ENCODE peak calls at places on chromosomes 11 and 22, in ten cellular contexts. One of them, this sample, is unnamed.

GRCh38 chr11:47186937-47187681 is 875 bp upstream of the PACSIN3 start:
- DNase-seq in activated naive CD4-positive, alpha-beta T cell: peak; percentile 20
- DNase-seq in NCI-H1048: no peak
- DNase-seq in foreskin fibroblast: peak; percentile 64
- DNase-seq in right cardiac atrium: peak; percentile 51
- DNase-seq in AG20443: peak; percentile 40
- DNase-seq in CD4-positive, CD25-positive, alpha-beta regulatory T cell: peak; percentile 24
- DNase-seq in NCI-H2081: no peak
- DNase-seq in NCI-H2107: no peak
- DNase-seq in neural crest cell: peak; percentile 26
- DNase-seq in this sample: no peak

GRCh38 chr11:121671276-121672168 is 218.8 kb upstream of the SORL1-AS1 start:
- DNase-seq in neural crest cell: no peak
- DNase-seq in AG20443: no peak
- DNase-seq in NCI-H2107: no peak
- DNase-seq in activated naive CD4-positive, alpha-beta T cell: no peak
- DNase-seq in CD4-positive, CD25-positive, alpha-beta regulatory T cell: no peak
- DNase-seq in NCI-H1048: no peak
- DNase-seq in right cardiac atrium: no peak
- DNase-seq in foreskin fibroblast: no peak
- DNase-seq in NCI-H2081: peak; percentile 98
- DNase-seq in this sample: peak; percentile 60

GRCh38 chr22:37178350-37179125 is 9.5 kb downstream of the C1QTNF6 start:
- DNase-seq in AG20443: no peak
- DNase-seq in CD4-positive, CD25-positive, alpha-beta regulatory T cell: no peak
- DNase-seq in NCI-H1048: no peak
- DNase-seq in NCI-H2107: no peak
- DNase-seq in activated naive CD4-positive, alpha-beta T cell: no peak
- DNase-seq in foreskin fibroblast: no peak
- DNase-seq in neural crest cell: no peak
- DNase-seq in NCI-H2081: no peak
- DNase-seq in right cardiac atrium: no peak
- DNase-seq in this sample: no peak

GRCh38 chr22:32202539-32203180 is 2.2 kb downstream of the RFPL2 start:
- DNase-seq in neural crest cell: peak; percentile 29
- DNase-seq in NCI-H1048: no peak
- DNase-seq in right cardiac atrium: no peak
- DNase-seq in CD4-positive, CD25-positive, alpha-beta regulatory T cell: no peak
- DNase-seq in activated naive CD4-positive, alpha-beta T cell: no peak
- DNase-seq in foreskin fibroblast: peak; percentile 17
- DNase-seq in NCI-H2081: peak; percentile 42
- DNase-seq in NCI-H2107: no peak
- DNase-seq in AG20443: peak; percentile 41
- DNase-seq in this sample: no peak

GRCh38 chr11:3095712-3096361 is 38.6 kb upstream of the CARS1 start:
- DNase-seq in foreskin fibroblast: peak; percentile 85
- DNase-seq in right cardiac atrium: no peak
- DNase-seq in activated naive CD4-positive, alpha-beta T cell: no peak
- DNase-seq in CD4-positive, CD25-positive, alpha-beta regulatory T cell: no peak
- DNase-seq in AG20443: peak; percentile 81
- DNase-seq in NCI-H2081: no peak
- DNase-seq in neural crest cell: no peak
- DNase-seq in NCI-H2107: no peak
- DNase-seq in NCI-H1048: no peak
- DNase-seq in this sample: peak; percentile 47

GRCh38 chr11:2763939-2764338 is 64.1 kb upstream of the KCNQ1OT1 start:
- DNase-seq in NCI-H2081: no peak
- DNase-seq in right cardiac atrium: no peak
- DNase-seq in foreskin fibroblast: no peak
- DNase-seq in neural crest cell: no peak
- DNase-seq in CD4-positive, CD25-positive, alpha-beta regulatory T cell: no peak
- DNase-seq in AG20443: no peak
- DNase-seq in NCI-H2107: no peak
- DNase-seq in NCI-H1048: no peak
- DNase-seq in activated naive CD4-positive, alpha-beta T cell: no peak
- DNase-seq in this sample: no peak

GRCh38 chr11:64763804-64764611 is 4.2 kb upstream of the PYGM start:
- DNase-seq in right cardiac atrium: peak; percentile 27
- DNase-seq in NCI-H1048: no peak
- DNase-seq in NCI-H2107: no peak
- DNase-seq in AG20443: no peak
- DNase-seq in foreskin fibroblast: no peak
- DNase-seq in NCI-H2081: no peak
- DNase-seq in CD4-positive, CD25-positive, alpha-beta regulatory T cell: peak; percentile 46
- DNase-seq in neural crest cell: no peak
- DNase-seq in activated naive CD4-positive, alpha-beta T cell: peak; percentile 45
- DNase-seq in this sample: no peak

GRCh38 chr22:37741312-37741795 is 44.5 kb downstream of the TRIOBP start:
- DNase-seq in foreskin fibroblast: peak; percentile 97
- DNase-seq in right cardiac atrium: peak; percentile 88
- DNase-seq in activated naive CD4-positive, alpha-beta T cell: no peak
- DNase-seq in NCI-H2107: peak; percentile 75
- DNase-seq in AG20443: peak; percentile 93
- DNase-seq in CD4-positive, CD25-positive, alpha-beta regulatory T cell: no peak
- DNase-seq in NCI-H2081: no peak
- DNase-seq in neural crest cell: no peak
- DNase-seq in NCI-H1048: no peak
- DNase-seq in this sample: peak; percentile 97

GRCh38 chr11:396948-397548 is 3.0 kb downstream of the PKP3 start:
- DNase-seq in activated naive CD4-positive, alpha-beta T cell: peak; percentile 37
- DNase-seq in NCI-H2107: no peak
- DNase-seq in CD4-positive, CD25-positive, alpha-beta regulatory T cell: peak; percentile 32
- DNase-seq in foreskin fibroblast: peak; percentile 58
- DNase-seq in neural crest cell: no peak
- DNase-seq in NCI-H1048: no peak
- DNase-seq in AG20443: peak; percentile 90
- DNase-seq in right cardiac atrium: peak; percentile 72
- DNase-seq in NCI-H2081: no peak
- DNase-seq in this sample: no peak

GRCh38 chr11:100823360-100823759 is 136.3 kb downstream of the ARHGAP42 start:
- DNase-seq in NCI-H1048: no peak
- DNase-seq in right cardiac atrium: no peak
- DNase-seq in foreskin fibroblast: peak; percentile 41
- DNase-seq in AG20443: peak; percentile 13
- DNase-seq in CD4-positive, CD25-positive, alpha-beta regulatory T cell: no peak
- DNase-seq in neural crest cell: no peak
- DNase-seq in NCI-H2107: no peak
- DNase-seq in NCI-H2081: no peak
- DNase-seq in activated naive CD4-positive, alpha-beta T cell: no peak
- DNase-seq in this sample: peak; percentile 78

GRCh38 chr11:12767022-12767421 is 92.8 kb downstream of the TEAD1 start:
- DNase-seq in AG20443: no peak
- DNase-seq in NCI-H2107: no peak
- DNase-seq in right cardiac atrium: no peak
- DNase-seq in neural crest cell: no peak
- DNase-seq in foreskin fibroblast: peak; percentile 35
- DNase-seq in NCI-H2081: no peak
- DNase-seq in NCI-H1048: no peak
- DNase-seq in activated naive CD4-positive, alpha-beta T cell: no peak
- DNase-seq in CD4-positive, CD25-positive, alpha-beta regulatory T cell: no peak
- DNase-seq in this sample: no peak

GRCh38 chr11:16154715-16155396 is 201.5 kb downstream of the SOX6 start:
- DNase-seq in NCI-H2107: no peak
- DNase-seq in neural crest cell: no peak
- DNase-seq in AG20443: no peak
- DNase-seq in right cardiac atrium: no peak
- DNase-seq in foreskin fibroblast: no peak
- DNase-seq in activated naive CD4-positive, alpha-beta T cell: no peak
- DNase-seq in NCI-H1048: no peak
- DNase-seq in NCI-H2081: no peak
- DNase-seq in CD4-positive, CD25-positive, alpha-beta regulatory T cell: no peak
- DNase-seq in this sample: no peak

GRCh38 chr11:75337195-75337654 is 14.2 kb downstream of the ARRB1 start:
- DNase-seq in NCI-H2081: no peak
- DNase-seq in foreskin fibroblast: peak; percentile 60
- DNase-seq in right cardiac atrium: peak; percentile 60
- DNase-seq in CD4-positive, CD25-positive, alpha-beta regulatory T cell: no peak
- DNase-seq in neural crest cell: no peak
- DNase-seq in AG20443: no peak
- DNase-seq in NCI-H2107: no peak
- DNase-seq in NCI-H1048: no peak
- DNase-seq in activated naive CD4-positive, alpha-beta T cell: no peak
- DNase-seq in this sample: no peak

GRCh38 chr11:11478021-11478420 is 125.0 kb upstream of the CSNK2A3 start:
- DNase-seq in activated naive CD4-positive, alpha-beta T cell: no peak
- DNase-seq in foreskin fibroblast: no peak
- DNase-seq in CD4-positive, CD25-positive, alpha-beta regulatory T cell: no peak
- DNase-seq in NCI-H2107: no peak
- DNase-seq in NCI-H1048: no peak
- DNase-seq in neural crest cell: no peak
- DNase-seq in AG20443: no peak
- DNase-seq in right cardiac atrium: no peak
- DNase-seq in NCI-H2081: no peak
- DNase-seq in this sample: no peak

GRCh38 chr22:23110190-23110921 is 31.4 kb downstream of the RSPH14 start:
- DNase-seq in neural crest cell: no peak
- DNase-seq in NCI-H2107: no peak
- DNase-seq in NCI-H2081: peak; percentile 33
- DNase-seq in right cardiac atrium: no peak
- DNase-seq in activated naive CD4-positive, alpha-beta T cell: no peak
- DNase-seq in AG20443: no peak
- DNase-seq in NCI-H1048: no peak
- DNase-seq in CD4-positive, CD25-positive, alpha-beta regulatory T cell: no peak
- DNase-seq in foreskin fibroblast: no peak
- DNase-seq in this sample: peak; percentile 46

GRCh38 chr11:72070486-72070885 is 9.9 kb downstream of the NUMA1 start:
- DNase-seq in NCI-H2081: no peak
- DNase-seq in foreskin fibroblast: no peak
- DNase-seq in CD4-positive, CD25-positive, alpha-beta regulatory T cell: no peak
- DNase-seq in AG20443: no peak
- DNase-seq in activated naive CD4-positive, alpha-beta T cell: no peak
- DNase-seq in NCI-H1048: no peak
- DNase-seq in right cardiac atrium: no peak
- DNase-seq in neural crest cell: no peak
- DNase-seq in NCI-H2107: no peak
- DNase-seq in this sample: no peak

GRCh38 chr22:33438273-33438672 is 380.1 kb upstream of the SYN3 start:
- DNase-seq in CD4-positive, CD25-positive, alpha-beta regulatory T cell: no peak
- DNase-seq in right cardiac atrium: no peak
- DNase-seq in neural crest cell: no peak
- DNase-seq in NCI-H1048: no peak
- DNase-seq in NCI-H2107: no peak
- DNase-seq in foreskin fibroblast: peak; percentile 3
- DNase-seq in activated naive CD4-positive, alpha-beta T cell: no peak
- DNase-seq in NCI-H2081: no peak
- DNase-seq in AG20443: peak; percentile 87
- DNase-seq in this sample: peak; percentile 58

GRCh38 chr22:22787805-22788459 is 99.7 kb upstream of the IGLL5 start:
- DNase-seq in CD4-positive, CD25-positive, alpha-beta regulatory T cell: peak; percentile 42
- DNase-seq in right cardiac atrium: peak; percentile 36
- DNase-seq in activated naive CD4-positive, alpha-beta T cell: peak; percentile 68
- DNase-seq in neural crest cell: peak; percentile 63
- DNase-seq in NCI-H2107: no peak
- DNase-seq in AG20443: peak; percentile 65
- DNase-seq in NCI-H2081: no peak
- DNase-seq in NCI-H1048: no peak
- DNase-seq in foreskin fibroblast: peak; percentile 12
- DNase-seq in this sample: no peak

GRCh38 chr11:94674005-94674491 is 94.1 kb upstream of the AMOTL1 start:
- DNase-seq in AG20443: no peak
- DNase-seq in right cardiac atrium: no peak
- DNase-seq in NCI-H2081: peak; percentile 34
- DNase-seq in foreskin fibroblast: no peak
- DNase-seq in NCI-H2107: peak; percentile 73
- DNase-seq in CD4-positive, CD25-positive, alpha-beta regulatory T cell: no peak
- DNase-seq in NCI-H1048: no peak
- DNase-seq in neural crest cell: no peak
- DNase-seq in activated naive CD4-positive, alpha-beta T cell: no peak
- DNase-seq in this sample: no peak

GRCh38 chr11:96052921-96053631 is 129.2 kb upstream of the MTMR2 start:
- DNase-seq in AG20443: no peak
- DNase-seq in NCI-H1048: no peak
- DNase-seq in CD4-positive, CD25-positive, alpha-beta regulatory T cell: no peak
- DNase-seq in activated naive CD4-positive, alpha-beta T cell: no peak
- DNase-seq in NCI-H2081: no peak
- DNase-seq in NCI-H2107: no peak
- DNase-seq in right cardiac atrium: no peak
- DNase-seq in foreskin fibroblast: peak; percentile 37
- DNase-seq in neural crest cell: no peak
- DNase-seq in this sample: no peak

This sample was measured in skeletal muscle cell.